ENCODE peak calls at places on chromosomes 13 and 19, in four cellular contexts. C, Z, M and T are unnamed samples. For H3K9me3, the result is how much of the 10 kb centered on the place peaks cover.

GRCh38 chr13:114077938-114078335 is 54.5 kb downstream of the RASA3 start:
- DNase-seq in C (no peak), Z (no peak), M (no peak), T (no peak)

GRCh38 chr13:25874064-25874737 is 177.6 kb downstream of the SHISA2 start:
- DNase-seq in C (no peak), Z (no peak), M (no peak), T (no peak)

GRCh38 chr13:110539894-110540293 is 21.6 kb downstream of the RAB20 start:
- DNase-seq in C (no peak), Z (no peak), M (no peak), T (no peak)

GRCh38 chr13:73722120-73722519 is 412.1 kb downstream of the KLF12 start:
- DNase-seq in C (no peak), Z (no peak), M (no peak), T (no peak)

GRCh38 chr13:104140557-104140956 is 1074.3 kb upstream of the SLC10A2 start:
- DNase-seq in C (no peak), Z (no peak), M (no peak), T (no peak)

GRCh38 chr19:36139473-36140288 is at the start of gene CAPNS1:
- DNase-seq in C (peak), Z (peak), M (peak), T (peak)

GRCh38 chr19:53388904-53389303 is 6.0 kb upstream of the ZNF765 start:
- DNase-seq in C (no peak), Z (no peak), M (no peak), T (no peak)

GRCh38 chr19:46579286-46579944 is 21.7 kb upstream of the CALM3 start:
- DNase-seq in C (no peak), Z (no peak), M (no peak), T (no peak)

GRCh38 chr19:29551774-29552173 is 26.0 kb downstream of the VSTM2B start:
- DNase-seq in C (no peak), Z (no peak), M (no peak), T (no peak)

GRCh38 chr19:19537321-19538048 is 580 bp upstream of the CILP2 start:
- DNase-seq in C (no peak), Z (no peak), M (no peak), T (peak)

GRCh38 chr19:50061650-50062049 is 35.8 kb downstream of the ZNF473 start:
- DNase-seq in C (no peak), Z (no peak), M (no peak), T (no peak)

GRCh38 chr19:4807188-4807587 is 15.7 kb downstream of the FEM1A start:
- DNase-seq in C (no peak), Z (no peak), M (no peak), T (no peak)

GRCh38 chr19:42140125-42140754 is 8.0 kb upstream of the POU2F2 start:
- DNase-seq in C (peak), Z (no peak), M (peak), T (no peak)

GRCh38 chr19:3980353-3981251 is 4.7 kb downstream of the EEF2 start:
- DNase-seq in C (no peak), Z (no peak), M (no peak), T (no peak)

GRCh38 chr19:791605-792360 is 5.5 kb upstream of the PTBP1 start:
- DNase-seq in C (no peak), Z (no peak), M (no peak), T (no peak)

GRCh38 chr19:47609885-47610545 is 1.1 kb downstream of the BICRA start:
- DNase-seq in C (peak), Z (no peak), M (peak), T (peak)

GRCh38 chr19:50658438-50659317 is 9.4 kb downstream of the C19orf81 start:
- DNase-seq in C (peak), Z (no peak), M (peak), T (no peak)

GRCh38 chr13:51341232-51341631 is 1.7 kb downstream of the SERPINE3 start:
- DNase-seq in C (no peak), Z (no peak), M (no peak), T (no peak)

GRCh38 chr19:1211494-1212234 is 6.1 kb downstream of the STK11 start:
- DNase-seq in C (no peak), Z (no peak), M (no peak), T (no peak)

GRCh38 chr19:47253467-47253881 is 2.9 kb upstream of the CCDC9 start:
- DNase-seq in C (no peak), Z (no peak), M (no peak), T (no peak)

GRCh38 chr19:29328586-29328985 is 115.6 kb upstream of the UQCRFS1 start:
- DNase-seq in C (no peak), Z (no peak), M (no peak), T (no peak)

GRCh38 chr19:32138416-32138815 is 207.0 kb upstream of the ZNF507 start:
- DNase-seq in C (no peak), Z (no peak), M (no peak), T (no peak)

GRCh38 chr13:102400619-102401125 is 1.2 kb downstream of the FGF14 start:
- DNase-seq in C (peak), Z (peak), M (peak), T (no peak)

DNA sequence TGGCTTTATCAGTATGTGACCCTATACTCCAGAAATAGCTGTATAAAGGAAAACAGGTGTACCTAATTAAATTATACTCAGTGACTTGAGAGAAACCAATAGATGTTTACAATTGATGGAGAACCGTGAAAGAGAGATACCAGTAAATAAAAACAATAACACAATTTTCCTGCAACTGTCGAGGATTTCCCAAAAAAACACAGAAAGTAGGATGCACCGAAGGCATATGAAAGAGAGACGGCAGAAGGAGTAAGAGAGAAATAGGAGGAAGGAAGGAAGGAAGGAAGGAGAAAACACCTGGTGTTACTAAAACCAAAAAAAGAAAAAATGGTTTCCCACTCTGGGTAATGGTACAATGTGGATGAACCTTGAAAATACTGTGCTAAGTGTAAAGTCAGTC is 6.8 kb upstream of the ZNF229 start:
- DNase-seq in C (no peak), Z (no peak), M (no peak), T (no peak)
- H3K9me3 ChIP-seq in C (under half), Z (under half), M (half or more), T (under half)

DNA sequence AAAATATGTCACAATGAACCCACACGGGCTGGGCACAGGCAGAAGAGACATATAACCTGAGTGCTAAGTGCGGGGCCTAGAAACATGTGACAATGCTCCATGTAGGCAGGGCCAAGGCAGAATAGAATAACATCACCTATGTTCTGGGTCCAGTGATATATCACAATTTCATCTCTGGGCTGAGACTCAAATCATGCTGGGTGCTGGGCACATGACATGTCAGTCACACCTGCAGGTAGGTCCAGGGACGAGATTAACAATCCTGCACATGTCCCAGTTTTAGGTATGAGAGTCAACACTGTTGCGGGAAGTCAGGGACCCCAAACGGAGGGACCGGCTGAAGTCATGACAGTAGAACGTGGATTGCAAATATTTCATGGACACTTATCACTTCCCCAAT is 50.3 kb downstream of the ZNF99 start:
- DNase-seq in C (no peak), Z (peak), M (no peak), T (no peak)
- H3K9me3 ChIP-seq in C (under half), Z (under half), M (under half), T (under half)

GRCh38 chr13:99405966-99406365 is 95.3 kb upstream of the TM9SF2 start:
- DNase-seq in C (no peak), Z (no peak), M (no peak), T (no peak)
- H3K9me3 ChIP-seq in C (under half), Z (under half), M (under half), T (under half)

GRCh38 chr19:6979341-6979740 is 41.9 kb downstream of the MBD3L2B start:
- DNase-seq in C (no peak), Z (no peak), M (no peak), T (no peak)
- H3K9me3 ChIP-seq in C (under half), Z (under half), M (under half), T (under half)

GRCh38 chr19:57949296-57949695 is 1.8 kb upstream of the ZNF256 start:
- DNase-seq in C (no peak), Z (no peak), M (peak), T (no peak)

GRCh38 chr19:57949702-57950101 is 2.2 kb upstream of the ZNF256 start:
- DNase-seq in C (no peak), Z (no peak), M (no peak), T (no peak)

GRCh38 chr19:57946316-57946715 is 1.2 kb downstream of the ZNF256 start:
- DNase-seq in C (no peak), Z (no peak), M (no peak), T (no peak)

GRCh38 chr19:57947419-57948134 is at the start of gene ZNF256:
- DNase-seq in C (peak), Z (peak), M (peak), T (peak)

GRCh38 chr19:57947088-57947418 is 453 bp downstream of the ZNF256 start:
- DNase-seq in C (no peak), Z (no peak), M (no peak), T (no peak)
- H3K9me3 ChIP-seq in C (under half), Z (under half), M (under half), T (under half)

DNA sequence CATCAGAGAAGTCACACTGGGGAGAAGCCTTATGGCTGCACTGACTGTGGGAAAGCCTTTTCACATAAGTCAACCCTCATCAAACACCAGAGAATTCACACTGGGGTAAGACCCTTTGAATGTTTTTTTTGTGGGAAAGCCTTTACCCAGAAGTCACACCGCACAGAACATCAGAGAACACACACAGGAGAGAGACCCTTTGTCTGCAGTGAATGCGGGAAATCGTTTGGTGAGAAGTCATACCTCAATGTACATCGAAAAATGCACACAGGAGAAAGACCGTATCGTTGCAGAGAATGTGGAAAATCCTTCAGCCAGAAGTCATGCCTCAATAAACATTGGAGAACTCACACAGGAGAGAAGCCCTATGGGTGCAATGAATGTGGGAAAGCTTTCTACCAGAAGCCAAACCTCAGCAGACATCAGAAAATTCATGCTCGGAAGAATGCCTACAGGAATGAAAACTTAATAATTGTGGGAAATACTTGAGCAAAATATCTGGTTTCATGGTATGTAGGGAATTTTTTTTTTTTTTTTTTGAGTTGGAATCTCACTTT is 30.7 kb downstream of the ZNF793 start:
- DNase-seq in C (no peak), Z (no peak), M (no peak), T (no peak)
- H3K9me3 ChIP-seq in C (under half), Z (under half), M (under half), T (under half)

GRCh38 chr19:37947778-37948177 is 40.8 kb downstream of the SIPA1L3 start:
- DNase-seq in C (no peak), Z (no peak), M (no peak), T (no peak)
- H3K9me3 ChIP-seq in C (under half), Z (under half), M (under half), T (under half)

GRCh38 chr19:34300962-34301361 is 46.6 kb downstream of the GARRE1 start:
- DNase-seq in C (no peak), Z (no peak), M (no peak), T (no peak)
- H3K9me3 ChIP-seq in C (under half), Z (under half), M (under half), T (under half)